ENCODE peak calls at places on chromosomes 13 and 19, in nine cellular contexts. One of them, this sample, is unnamed.
A peak's percentile ranks its signal among the peaks of the same experiment; 100 is the strongest.

GRCh38 chr13:27619711-27620376 is 485 bp downstream of the LNX2 start:
- DNase-seq in mucosa of descending colon: no peak
- DNase-seq in CD8-positive, alpha-beta memory T cell: peak; percentile 27
- DNase-seq in MM.1S: peak; percentile 15
- DNase-seq in psoas muscle: peak; percentile 57
- DNase-seq in mesenchymal stem cell: peak; percentile 46
- DNase-seq in GM23248: peak; percentile 76
- DNase-seq in esophagus squamous epithelium: no peak
- DNase-seq in SJSA1: no peak
- DNase-seq in this sample: peak; percentile 71

GRCh38 chr13:66899955-66900354 is 330.2 kb downstream of the PCDH9 start:
- DNase-seq in mucosa of descending colon: no peak
- DNase-seq in CD8-positive, alpha-beta memory T cell: no peak
- DNase-seq in psoas muscle: no peak
- DNase-seq in GM23248: no peak
- DNase-seq in mesenchymal stem cell: no peak
- DNase-seq in SJSA1: no peak
- DNase-seq in esophagus squamous epithelium: no peak
- DNase-seq in MM.1S: no peak
- DNase-seq in this sample: no peak

GRCh38 chr13:46354143-46355087 is 32.6 kb downstream of the RUBCNL start:
- DNase-seq in mesenchymal stem cell: peak; percentile 97
- DNase-seq in SJSA1: peak; percentile 89
- DNase-seq in mucosa of descending colon: no peak
- DNase-seq in CD8-positive, alpha-beta memory T cell: no peak
- DNase-seq in esophagus squamous epithelium: no peak
- DNase-seq in psoas muscle: no peak
- DNase-seq in MM.1S: no peak
- DNase-seq in GM23248: peak; percentile 97
- DNase-seq in this sample: no peak

GRCh38 chr13:64568748-64569147 is 2661.4 kb downstream of the PCDH9 start:
- DNase-seq in mucosa of descending colon: no peak
- DNase-seq in esophagus squamous epithelium: no peak
- DNase-seq in psoas muscle: no peak
- DNase-seq in MM.1S: no peak
- DNase-seq in GM23248: no peak
- DNase-seq in SJSA1: no peak
- DNase-seq in mesenchymal stem cell: no peak
- DNase-seq in CD8-positive, alpha-beta memory T cell: no peak
- DNase-seq in this sample: no peak

GRCh38 chr13:66835040-66835628 is 395.0 kb downstream of the PCDH9 start:
- DNase-seq in SJSA1: no peak
- DNase-seq in esophagus squamous epithelium: no peak
- DNase-seq in GM23248: no peak
- DNase-seq in CD8-positive, alpha-beta memory T cell: no peak
- DNase-seq in MM.1S: no peak
- DNase-seq in mucosa of descending colon: peak; percentile 33
- DNase-seq in psoas muscle: peak; percentile 59
- DNase-seq in mesenchymal stem cell: peak; percentile 81
- DNase-seq in this sample: peak; percentile 65

GRCh38 chr13:45473627-45474026 is 8.9 kb downstream of the COG3 start:
- DNase-seq in GM23248: peak; percentile 4
- DNase-seq in CD8-positive, alpha-beta memory T cell: no peak
- DNase-seq in MM.1S: no peak
- DNase-seq in mucosa of descending colon: no peak
- DNase-seq in esophagus squamous epithelium: no peak
- DNase-seq in mesenchymal stem cell: no peak
- DNase-seq in psoas muscle: no peak
- DNase-seq in SJSA1: no peak
- DNase-seq in this sample: no peak

GRCh38 chr13:47146136-47146535 is 249.3 kb upstream of the HTR2A start:
- DNase-seq in CD8-positive, alpha-beta memory T cell: no peak
- DNase-seq in mucosa of descending colon: no peak
- DNase-seq in esophagus squamous epithelium: no peak
- DNase-seq in MM.1S: no peak
- DNase-seq in GM23248: peak; percentile 26
- DNase-seq in psoas muscle: no peak
- DNase-seq in mesenchymal stem cell: peak; percentile 14
- DNase-seq in SJSA1: no peak
- DNase-seq in this sample: no peak

GRCh38 chr19:9801976-9802375 is 16.9 kb downstream of the FBXL12 start:
- DNase-seq in psoas muscle: no peak
- DNase-seq in SJSA1: no peak
- DNase-seq in esophagus squamous epithelium: no peak
- DNase-seq in CD8-positive, alpha-beta memory T cell: no peak
- DNase-seq in mucosa of descending colon: no peak
- DNase-seq in mesenchymal stem cell: no peak
- DNase-seq in GM23248: no peak
- DNase-seq in MM.1S: no peak
- DNase-seq in this sample: no peak

GRCh38 chr19:17170538-17171297 is 44.4 kb upstream of the USE1 start:
- DNase-seq in psoas muscle: no peak
- DNase-seq in SJSA1: no peak
- DNase-seq in GM23248: peak; percentile 37
- DNase-seq in CD8-positive, alpha-beta memory T cell: no peak
- DNase-seq in mucosa of descending colon: no peak
- DNase-seq in esophagus squamous epithelium: no peak
- DNase-seq in mesenchymal stem cell: peak; percentile 30
- DNase-seq in MM.1S: no peak
- DNase-seq in this sample: no peak

GRCh38 chr13:100552755-100553154 is 35.8 kb downstream of the GGACT start:
- DNase-seq in mucosa of descending colon: no peak
- DNase-seq in mesenchymal stem cell: no peak
- DNase-seq in SJSA1: no peak
- DNase-seq in CD8-positive, alpha-beta memory T cell: no peak
- DNase-seq in psoas muscle: no peak
- DNase-seq in esophagus squamous epithelium: no peak
- DNase-seq in GM23248: no peak
- DNase-seq in MM.1S: no peak
- DNase-seq in this sample: no peak

GRCh38 chr13:44236370-44236769 is 137.3 kb upstream of the SERP2 start:
- DNase-seq in mesenchymal stem cell: peak; percentile 49
- DNase-seq in mucosa of descending colon: no peak
- DNase-seq in MM.1S: no peak
- DNase-seq in GM23248: peak; percentile 77
- DNase-seq in psoas muscle: no peak
- DNase-seq in CD8-positive, alpha-beta memory T cell: no peak
- DNase-seq in SJSA1: no peak
- DNase-seq in esophagus squamous epithelium: no peak
- DNase-seq in this sample: no peak

GRCh38 chr13:44231786-44232516 is 141.7 kb upstream of the SERP2 start:
- DNase-seq in esophagus squamous epithelium: no peak
- DNase-seq in MM.1S: no peak
- DNase-seq in mucosa of descending colon: peak; percentile 63
- DNase-seq in GM23248: peak; percentile 95
- DNase-seq in mesenchymal stem cell: peak; percentile 97
- DNase-seq in psoas muscle: peak; percentile 72
- DNase-seq in CD8-positive, alpha-beta memory T cell: no peak
- DNase-seq in SJSA1: peak; percentile 96
- DNase-seq in this sample: peak; percentile 74

GRCh38 chr13:44232729-44233128 is 140.9 kb upstream of the SERP2 start:
- DNase-seq in psoas muscle: no peak
- DNase-seq in esophagus squamous epithelium: no peak
- DNase-seq in mesenchymal stem cell: peak; percentile 73
- DNase-seq in mucosa of descending colon: no peak
- DNase-seq in MM.1S: no peak
- DNase-seq in GM23248: no peak
- DNase-seq in SJSA1: peak; percentile 28
- DNase-seq in CD8-positive, alpha-beta memory T cell: no peak
- DNase-seq in this sample: no peak

GRCh38 chr13:44237276-44237767 is 136.3 kb upstream of the SERP2 start:
- DNase-seq in CD8-positive, alpha-beta memory T cell: no peak
- DNase-seq in SJSA1: peak; percentile 88
- DNase-seq in mucosa of descending colon: no peak
- DNase-seq in esophagus squamous epithelium: no peak
- DNase-seq in GM23248: peak; percentile 98
- DNase-seq in MM.1S: no peak
- DNase-seq in mesenchymal stem cell: peak; percentile 99
- DNase-seq in psoas muscle: peak; percentile 56
- DNase-seq in this sample: peak; percentile 80

DNA sequence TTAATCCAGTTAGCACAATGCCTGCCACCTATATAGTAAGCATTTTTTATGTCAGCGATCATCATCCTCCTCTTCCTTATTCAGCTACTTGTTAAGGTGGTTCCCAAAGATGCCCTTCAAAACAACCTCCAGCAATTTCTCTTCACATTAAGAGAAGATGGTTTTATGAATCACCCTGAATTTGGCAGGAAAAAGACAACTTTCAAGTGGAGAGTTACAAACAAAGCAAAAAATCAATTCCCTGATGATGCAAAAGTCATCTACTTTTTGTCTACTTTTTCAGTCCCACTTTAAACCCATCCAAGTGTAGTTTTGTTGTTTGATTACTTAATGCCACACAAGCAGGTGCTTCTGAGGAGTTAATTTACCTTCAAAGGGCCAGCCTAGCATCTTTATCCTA is 139.1 kb upstream of the SERP2 start:
- DNase-seq in mesenchymal stem cell: no peak
- DNase-seq in MM.1S: no peak
- DNase-seq in GM23248: peak; percentile 60
- DNase-seq in psoas muscle: no peak
- DNase-seq in CD8-positive, alpha-beta memory T cell: no peak
- DNase-seq in esophagus squamous epithelium: no peak
- DNase-seq in mucosa of descending colon: no peak
- DNase-seq in SJSA1: no peak
- DNase-seq in this sample: no peak
- H3K4me1 ChIP-seq in mesenchymal stem cell: peaks cover 14% of the 10 kb centered on the region
- H3K4me1 ChIP-seq in MM.1S: peaks cover 11% of the 10 kb centered on the region
- H3K4me1 ChIP-seq in GM23248: peaks cover 49% of the 10 kb centered on the region
- H3K4me1 ChIP-seq in psoas muscle: peaks cover 55% of the 10 kb centered on the region
- H3K4me1 ChIP-seq in CD8-positive, alpha-beta memory T cell: no peaks in the 10 kb centered on the region
- H3K4me1 ChIP-seq in esophagus squamous epithelium: peaks cover 44% of the 10 kb centered on the region
- H3K4me1 ChIP-seq in mucosa of descending colon: peaks cover 8% of the 10 kb centered on the region
- H3K4me1 ChIP-seq in SJSA1: peaks cover 59% of the 10 kb centered on the region
- H3K4me1 ChIP-seq in this sample: peaks cover 50% of the 10 kb centered on the region

GRCh38 chr13:49443689-49444516 is at the start of the genes CAB39L and SETDB2:
- DNase-seq in MM.1S: peak; percentile 96
- DNase-seq in mucosa of descending colon: peak; percentile 99
- DNase-seq in SJSA1: peak; percentile 92
- DNase-seq in mesenchymal stem cell: peak; percentile 99
- DNase-seq in psoas muscle: peak; percentile 99
- DNase-seq in esophagus squamous epithelium: peak; percentile 98
- DNase-seq in GM23248: peak; percentile 99
- DNase-seq in CD8-positive, alpha-beta memory T cell: peak; percentile 98
- DNase-seq in this sample: peak; percentile 100

GRCh38 chr13:49444517-49445395 is 682 bp downstream of the SETDB2 start:
- DNase-seq in SJSA1: peak; percentile 35
- DNase-seq in GM23248: peak; percentile 83
- DNase-seq in CD8-positive, alpha-beta memory T cell: peak; percentile 3
- DNase-seq in psoas muscle: no peak
- DNase-seq in mucosa of descending colon: no peak
- DNase-seq in mesenchymal stem cell: peak; percentile 80
- DNase-seq in esophagus squamous epithelium: no peak
- DNase-seq in MM.1S: peak; percentile 42
- DNase-seq in this sample: no peak

GRCh38 chr13:49448753-49449152 is 4.7 kb downstream of the SETDB2 start:
- DNase-seq in CD8-positive, alpha-beta memory T cell: no peak
- DNase-seq in mucosa of descending colon: no peak
- DNase-seq in SJSA1: no peak
- DNase-seq in MM.1S: no peak
- DNase-seq in mesenchymal stem cell: no peak
- DNase-seq in psoas muscle: no peak
- DNase-seq in GM23248: no peak
- DNase-seq in esophagus squamous epithelium: no peak
- DNase-seq in this sample: no peak

GRCh38 chr13:49443327-49443688 is 556 bp downstream of the CAB39L start:
- DNase-seq in CD8-positive, alpha-beta memory T cell: no peak
- DNase-seq in psoas muscle: no peak
- DNase-seq in MM.1S: peak; percentile 38
- DNase-seq in SJSA1: no peak
- DNase-seq in mucosa of descending colon: no peak
- DNase-seq in mesenchymal stem cell: no peak
- DNase-seq in GM23248: peak; percentile 57
- DNase-seq in esophagus squamous epithelium: no peak
- DNase-seq in this sample: no peak

GRCh38 chr13:49446473-49446872 is 2.4 kb downstream of the SETDB2 start:
- DNase-seq in GM23248: no peak
- DNase-seq in CD8-positive, alpha-beta memory T cell: no peak
- DNase-seq in mucosa of descending colon: no peak
- DNase-seq in mesenchymal stem cell: no peak
- DNase-seq in SJSA1: no peak
- DNase-seq in MM.1S: no peak
- DNase-seq in psoas muscle: no peak
- DNase-seq in esophagus squamous epithelium: no peak
- DNase-seq in this sample: no peak
- H3K4me3 ChIP-seq in GM23248: no peak overlapping the region
- H3K4me3 ChIP-seq in CD8-positive, alpha-beta memory T cell: no peak overlapping the region
- H3K4me3 ChIP-seq in mucosa of descending colon: no peak overlapping the region
- H3K4me3 ChIP-seq in mesenchymal stem cell: peak overlapping the region; percentile 26
- H3K4me3 ChIP-seq in SJSA1: no peak overlapping the region
- H3K4me3 ChIP-seq in MM.1S: no peak overlapping the region
- H3K4me3 ChIP-seq in psoas muscle: no peak overlapping the region
- H3K4me3 ChIP-seq in esophagus squamous epithelium: no peak overlapping the region
- H3K4me3 ChIP-seq in this sample: no peak overlapping the region

GRCh38 chr19:11423164-11423803 is 4.2 kb upstream of the RGL3 start:
- DNase-seq in psoas muscle: no peak
- DNase-seq in mesenchymal stem cell: no peak
- DNase-seq in GM23248: no peak
- DNase-seq in esophagus squamous epithelium: no peak
- DNase-seq in CD8-positive, alpha-beta memory T cell: no peak
- DNase-seq in SJSA1: no peak
- DNase-seq in mucosa of descending colon: no peak
- DNase-seq in MM.1S: no peak
- DNase-seq in this sample: no peak
- H3K4me1 ChIP-seq in psoas muscle: no peaks in the 10 kb centered on the region
- H3K4me1 ChIP-seq in mesenchymal stem cell: peaks cover 32% of the 10 kb centered on the region
- H3K4me1 ChIP-seq in GM23248: no peaks in the 10 kb centered on the region
- H3K4me1 ChIP-seq in esophagus squamous epithelium: peaks cover 26% of the 10 kb centered on the region
- H3K4me1 ChIP-seq in CD8-positive, alpha-beta memory T cell: peaks cover 37% of the 10 kb centered on the region
- H3K4me1 ChIP-seq in SJSA1: peaks cover 14% of the 10 kb centered on the region
- H3K4me1 ChIP-seq in mucosa of descending colon: peaks cover 39% of the 10 kb centered on the region
- H3K4me1 ChIP-seq in MM.1S: no peaks in the 10 kb centered on the region
- H3K4me1 ChIP-seq in this sample: peaks cover 53% of the 10 kb centered on the region

GRCh38 chr19:35544110-35544802 is 1.2 kb upstream of the TMEM147 start:
- DNase-seq in mesenchymal stem cell: no peak
- DNase-seq in esophagus squamous epithelium: no peak
- DNase-seq in CD8-positive, alpha-beta memory T cell: no peak
- DNase-seq in MM.1S: no peak
- DNase-seq in psoas muscle: no peak
- DNase-seq in mucosa of descending colon: no peak
- DNase-seq in SJSA1: no peak
- DNase-seq in GM23248: peak; percentile 6
- DNase-seq in this sample: no peak

GRCh38 chr19:35542209-35542608 is 3.2 kb upstream of the TMEM147 start:
- DNase-seq in CD8-positive, alpha-beta memory T cell: no peak
- DNase-seq in SJSA1: no peak
- DNase-seq in MM.1S: no peak
- DNase-seq in mesenchymal stem cell: no peak
- DNase-seq in GM23248: no peak
- DNase-seq in mucosa of descending colon: no peak
- DNase-seq in psoas muscle: no peak
- DNase-seq in esophagus squamous epithelium: no peak
- DNase-seq in this sample: no peak

GRCh38 chr19:35545855-35546381 is 492 bp downstream of the TMEM147 start:
- DNase-seq in CD8-positive, alpha-beta memory T cell: peak; percentile 54
- DNase-seq in GM23248: peak; percentile 64
- DNase-seq in SJSA1: no peak
- DNase-seq in mesenchymal stem cell: peak; percentile 41
- DNase-seq in mucosa of descending colon: peak; percentile 72
- DNase-seq in MM.1S: peak; percentile 52
- DNase-seq in esophagus squamous epithelium: no peak
- DNase-seq in psoas muscle: peak; percentile 47
- DNase-seq in this sample: no peak

GRCh38 chr19:35545001-35545854 is at the start of gene TMEM147:
- DNase-seq in CD8-positive, alpha-beta memory T cell: peak; percentile 69
- DNase-seq in MM.1S: peak; percentile 89
- DNase-seq in esophagus squamous epithelium: peak; percentile 44
- DNase-seq in SJSA1: peak; percentile 83
- DNase-seq in psoas muscle: peak; percentile 97
- DNase-seq in GM23248: peak; percentile 92
- DNase-seq in mucosa of descending colon: peak; percentile 95
- DNase-seq in mesenchymal stem cell: peak; percentile 84
- DNase-seq in this sample: peak; percentile 93

GRCh38 chr19:35543280-35544109 is 1.9 kb upstream of the TMEM147 start:
- DNase-seq in MM.1S: no peak
- DNase-seq in CD8-positive, alpha-beta memory T cell: no peak
- DNase-seq in mucosa of descending colon: no peak
- DNase-seq in GM23248: no peak
- DNase-seq in esophagus squamous epithelium: no peak
- DNase-seq in psoas muscle: no peak
- DNase-seq in SJSA1: no peak
- DNase-seq in mesenchymal stem cell: no peak
- DNase-seq in this sample: no peak
- H3K4me3 ChIP-seq in MM.1S: no peak overlapping the region
- H3K4me3 ChIP-seq in CD8-positive, alpha-beta memory T cell: no peak overlapping the region
- H3K4me3 ChIP-seq in mucosa of descending colon: no peak overlapping the region
- H3K4me3 ChIP-seq in GM23248: no peak overlapping the region
- H3K4me3 ChIP-seq in esophagus squamous epithelium: no peak overlapping the region
- H3K4me3 ChIP-seq in psoas muscle: peak overlapping the region; percentile 79
- H3K4me3 ChIP-seq in SJSA1: no peak overlapping the region
- H3K4me3 ChIP-seq in mesenchymal stem cell: peak overlapping the region; percentile 96
- H3K4me3 ChIP-seq in this sample: no peak overlapping the region

This sample was measured in suprapubic skin.